ENCODE peak calls at places on chromosomes 11 and 22, in six cellular contexts. Z, C, O, B, A and G are unnamed samples.

GRCh38 chr11:76606102-76606793 is 64.3 kb downstream of the LRRC32 start:
- DNase-seq in Z (no peak), C (no peak), O (no peak), B (no peak), A (peak), G (no peak)

GRCh38 chr11:112343368-112344039 is 82.8 kb upstream of the PLET1 start:
- DNase-seq in Z (no peak), C (no peak), O (no peak), B (no peak), A (peak), G (no peak)

GRCh38 chr11:91263698-91264097 is 960.9 kb upstream of the FAT3 start:
- DNase-seq in Z (no peak), C (no peak), O (no peak), B (no peak), A (no peak), G (no peak)

GRCh38 chr11:58963551-58964075 is 24.3 kb downstream of the GLYATL1 start:
- DNase-seq in Z (no peak), C (no peak), O (no peak), B (peak), A (peak), G (peak)

GRCh38 chr11:12581923-12582322 is 92.3 kb upstream of the TEAD1 start:
- DNase-seq in Z (no peak), C (no peak), O (no peak), B (no peak), A (peak), G (peak)

GRCh38 chr11:9748361-9748970 is 84.6 kb downstream of the SWAP70 start:
- DNase-seq in Z (peak), C (no peak), O (no peak), B (peak), A (peak), G (no peak)

GRCh38 chr11:106989056-106989455 is 29.2 kb downstream of the GUCY1A2 start:
- DNase-seq in Z (no peak), C (no peak), O (no peak), B (no peak), A (no peak), G (no peak)

GRCh38 chr11:31295308-31295707 is 74.2 kb downstream of the DCDC1 start:
- DNase-seq in Z (no peak), C (no peak), O (no peak), B (no peak), A (no peak), G (no peak)

GRCh38 chr22:38284042-38284402 is 11.2 kb upstream of the TMEM184B start:
- DNase-seq in Z (no peak), C (no peak), O (peak), B (no peak), A (peak), G (no peak)

GRCh38 chr11:121575250-121575962 is 122.6 kb upstream of the SORL1-AS1 start:
- DNase-seq in Z (peak), C (no peak), O (no peak), B (no peak), A (peak), G (no peak)

GRCh38 chr11:3201677-3202181 is 16.9 kb downstream of the MRGPRG start:
- DNase-seq in Z (no peak), C (no peak), O (no peak), B (no peak), A (no peak), G (no peak)

GRCh38 chr22:46397951-46398350 is 62.4 kb downstream of the TRMU start:
- DNase-seq in Z (no peak), C (no peak), O (no peak), B (no peak), A (no peak), G (no peak)

GRCh38 chr11:44595964-44596381 is 30.5 kb downstream of the CD82 start:
- DNase-seq in Z (no peak), C (no peak), O (no peak), B (no peak), A (peak), G (no peak)

GRCh38 chr11:75428301-75428724 is 4.7 kb downstream of the KLHL35 start:
- DNase-seq in Z (no peak), C (peak), O (peak), B (peak), A (peak), G (peak)

GRCh38 chr11:66346476-66347424 is 679 bp downstream of the B4GAT1 start:
- DNase-seq in Z (no peak), C (no peak), O (no peak), B (peak), A (no peak), G (no peak)

GRCh38 chr11:121206810-121207209 is 85.8 kb upstream of the SC5D start:
- DNase-seq in Z (no peak), C (no peak), O (no peak), B (no peak), A (no peak), G (no peak)

DNA sequence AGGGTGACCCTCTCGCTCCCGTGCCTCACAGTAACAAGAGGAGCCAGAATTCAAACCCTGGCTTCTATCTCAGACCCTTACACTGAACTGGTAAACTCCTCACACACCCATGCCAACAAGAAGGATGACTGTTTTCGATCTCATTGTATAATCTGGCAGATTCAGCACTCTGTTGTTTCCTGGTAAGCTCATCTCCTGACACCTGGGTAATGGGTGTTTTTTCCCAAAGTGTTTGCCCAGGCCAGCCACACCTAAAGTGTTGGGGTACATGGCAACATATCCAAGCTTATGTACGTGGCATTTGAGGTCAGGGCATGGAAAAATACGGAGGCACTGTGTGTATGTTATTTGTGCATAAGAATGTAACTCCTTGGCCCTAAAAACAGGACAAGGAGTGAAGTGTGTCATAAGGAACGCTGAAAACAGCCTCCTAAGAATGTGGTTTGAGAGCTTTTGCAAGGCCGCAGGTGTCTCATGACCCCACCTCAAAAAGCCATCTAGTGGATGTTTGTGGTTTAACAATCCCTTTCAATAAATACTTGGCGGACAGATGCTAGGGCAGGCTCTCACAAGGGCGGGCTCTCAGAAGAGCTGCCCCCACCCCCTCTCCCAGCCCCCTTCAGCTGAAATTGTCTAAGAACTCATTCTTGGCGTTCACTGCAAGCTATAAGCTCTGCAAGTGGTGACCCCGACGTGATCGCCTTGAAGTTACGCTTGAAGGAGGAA is at the start of gene MS4A15:
- DNase-seq in Z (no peak), C (no peak), O (no peak), B (peak), A (no peak), G (peak)
- TF ChIP-seq CTCF in Z (peak), C (peak), O (no peak), B (peak), A (peak), G (peak)

GRCh38 chr11:47269829-47270305 is at the start of gene MADD:
- DNase-seq in Z (peak), C (peak), O (peak), B (peak), A (peak), G (no peak)
- TF ChIP-seq CTCF in Z (no peak), C (no peak), O (no peak), B (no peak), A (no peak), G (no peak)

GRCh38 chr11:19116971-19117759 is at the start of gene ZDHHC13:
- DNase-seq in Z (peak), C (peak), O (peak), B (peak), A (peak), G (peak)
- TF ChIP-seq CTCF in Z (peak), C (peak), O (no peak), B (peak), A (peak), G (peak)

GRCh38 chr11:108121274-108122155 is at the start of gene ACAT1:
- DNase-seq in Z (peak), C (peak), O (peak), B (peak), A (peak), G (peak)
- TF ChIP-seq CTCF in Z (no peak), C (peak), O (peak), B (peak), A (peak), G (peak)

GRCh38 chr22:42432818-42433217 is 615 bp upstream of the NFAM1 start:
- DNase-seq in Z (no peak), C (no peak), O (no peak), B (peak), A (no peak), G (no peak)
- TF ChIP-seq CTCF in Z (no peak), C (no peak), O (no peak), B (no peak), A (no peak), G (no peak)

DNA sequence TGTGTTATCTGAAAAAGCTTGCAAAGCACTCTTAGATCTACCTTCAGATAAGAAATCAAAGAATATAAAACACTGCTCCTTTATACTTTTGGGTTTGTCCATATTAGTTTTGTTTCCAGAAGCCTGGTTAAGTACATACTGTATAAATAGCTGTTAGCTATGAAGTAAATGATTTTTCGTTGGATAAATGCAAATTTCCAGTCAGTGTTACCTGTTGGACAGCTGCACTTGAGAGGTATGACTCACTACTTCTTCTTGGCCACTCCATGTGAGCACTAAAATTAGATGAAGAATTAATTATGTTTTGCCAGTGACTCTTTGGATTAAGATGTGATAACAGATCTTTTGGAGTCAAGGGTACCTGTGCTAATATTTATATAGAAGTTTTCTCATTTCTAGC is 9.5 kb upstream of the TSG101 start:
- DNase-seq in Z (no peak), C (no peak), O (no peak), B (no peak), A (no peak), G (no peak)
- TF ChIP-seq CTCF in Z (no peak), C (no peak), O (no peak), B (no peak), A (no peak), G (no peak)

GRCh38 chr11:119479685-119480275 is 56.8 kb upstream of the THY1 start:
- DNase-seq in Z (no peak), C (no peak), O (no peak), B (peak), A (peak), G (no peak)
- TF ChIP-seq CTCF in Z (peak), C (peak), O (no peak), B (peak), A (peak), G (peak)

GRCh38 chr11:48384670-48385069 is 18.4 kb upstream of the OR4C5 start:
- DNase-seq in Z (peak), C (no peak), O (no peak), B (no peak), A (no peak), G (no peak)
- TF ChIP-seq CTCF in Z (no peak), C (no peak), O (no peak), B (peak), A (no peak), G (peak)

GRCh38 chr22:47655930-47656329 is 893.5 kb downstream of the TBC1D22A start:
- DNase-seq in Z (no peak), C (no peak), O (no peak), B (no peak), A (no peak), G (no peak)

GRCh38 chr22:47654922-47655451 is 892.5 kb downstream of the TBC1D22A start:
- DNase-seq in Z (no peak), C (no peak), O (no peak), B (no peak), A (no peak), G (no peak)

GRCh38 chr22:47656806-47657205 is 894.4 kb downstream of the TBC1D22A start:
- DNase-seq in Z (no peak), C (no peak), O (no peak), B (no peak), A (no peak), G (no peak)

GRCh38 chr22:47659467-47660302 is 897.2 kb downstream of the TBC1D22A start:
- DNase-seq in Z (no peak), C (no peak), O (no peak), B (peak), A (no peak), G (no peak)

DNA sequence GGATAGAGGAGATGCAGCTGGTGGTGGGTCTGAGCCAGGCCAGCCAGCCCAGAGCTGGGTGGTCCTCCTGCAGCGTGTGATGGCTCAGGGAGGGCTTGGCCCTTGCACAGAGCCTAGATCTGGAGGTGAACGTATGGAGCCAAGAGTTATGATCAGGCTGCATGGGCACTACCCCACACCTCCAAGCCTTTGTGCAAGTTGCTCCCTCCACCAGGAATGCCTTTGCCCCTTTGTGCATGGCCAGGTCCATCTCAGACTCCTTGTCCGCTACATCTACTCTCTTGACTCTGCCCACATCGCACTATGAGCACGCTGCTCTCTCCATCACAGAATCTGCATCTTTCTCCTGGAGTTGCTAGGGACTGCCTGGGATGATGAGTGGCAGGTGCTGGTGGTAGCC is 895.7 kb downstream of the TBC1D22A start:
- DNase-seq in Z (no peak), C (no peak), O (no peak), B (no peak), A (no peak), G (no peak)
- TF ChIP-seq CTCF in Z (no peak), C (no peak), O (no peak), B (no peak), A (no peak), G (no peak)

GRCh38 chr11:133619973-133620372 is 87.7 kb upstream of the OPCML start:
- DNase-seq in Z (no peak), C (no peak), O (no peak), B (peak), A (no peak), G (no peak)
- TF ChIP-seq CTCF in Z (no peak), C (peak), O (no peak), B (peak), A (no peak), G (no peak)